ENCODE peak calls at places on chromosomes 3 and 15, in nine cellular contexts. P is pulmonary artery endothelial cell; C is CD4-positive, alpha-beta memory T cell; J is stimulated activated CD4-positive, alpha-beta T cell treated with anti-CD3 and anti-CD28 coated beads, TNF-alpha, amount 100 ng/mL, for 48 hours; V is natural killer cell; B is neuronal stem cell; M is small intestine; O is Panc1; N is substantia nigra. S is an unnamed sample.

GRCh38 chr3:20125289-20125688 is 60.7 kb downstream of the SGO1 start:
- DNase-seq in P (no peak), C (no peak), J (no peak), V (no peak), B (no peak), M (no peak), O (no peak), N (no peak), S (no peak)

GRCh38 chr3:24773798-24774197 is 279.1 kb upstream of the THRB start:
- DNase-seq in P (peak; percentile 13), C (no peak), J (no peak), V (no peak), B (peak; percentile 72), M (peak; percentile 40), O (peak; percentile 24), N (peak; percentile 44), S (peak; percentile 8)

GRCh38 chr3:128736598-128736997 is 10.6 kb downstream of the RAB7A start:
- DNase-seq in P (no peak), C (no peak), J (no peak), V (no peak), B (no peak), M (no peak), O (no peak), N (no peak), S (peak; percentile 54)

GRCh38 chr15:64050281-64051092 is 4.2 kb upstream of the DAPK2 start:
- DNase-seq in P (no peak), C (no peak), J (no peak), V (no peak), B (no peak), M (no peak), O (no peak), N (no peak), S (no peak)

GRCh38 chr3:72042397-72043211 is 257.7 kb upstream of the PROK2 start:
- DNase-seq in P (no peak), C (no peak), J (no peak), V (no peak), B (no peak), M (no peak), O (no peak), N (no peak), S (no peak)

GRCh38 chr3:172717493-172718088 is 6.7 kb upstream of the NCEH1 start:
- DNase-seq in P (no peak), C (peak; percentile 11), J (no peak), V (no peak), B (no peak), M (peak; percentile 32), O (no peak), N (no peak), S (no peak)

GRCh38 chr3:43733459-43734384 is 43.0 kb downstream of the ABHD5 start:
- DNase-seq in P (no peak), C (no peak), J (no peak), V (no peak), B (no peak), M (no peak), O (no peak), N (no peak), S (no peak)

GRCh38 chr3:123335007-123335670 is 113.8 kb downstream of the ADCY5 start:
- DNase-seq in P (no peak), C (no peak), J (no peak), V (no peak), B (no peak), M (no peak), O (no peak), N (no peak), S (no peak)

GRCh38 chr3:152399374-152399773 is 130.6 kb downstream of the MBNL1 start:
- DNase-seq in P (no peak), C (no peak), J (no peak), V (no peak), B (no peak), M (no peak), O (no peak), N (no peak), S (no peak)

GRCh38 chr15:48352474-48353072 is 21.3 kb downstream of the DUT start:
- DNase-seq in P (peak; percentile 45), C (peak; percentile 51), J (peak; percentile 23), V (no peak), B (peak; percentile 59), M (peak; percentile 76), O (peak; percentile 50), N (peak; percentile 9), S (peak; percentile 63)

GRCh38 chr3:45932112-45932511 is 11.2 kb upstream of the CXCR6 start:
- DNase-seq in P (no peak), C (no peak), J (no peak), V (no peak), B (no peak), M (no peak), O (no peak), N (no peak), S (no peak)

GRCh38 chr3:87580782-87581181 is 304.4 kb upstream of the POU1F1 start:
- DNase-seq in P (no peak), C (no peak), J (no peak), V (no peak), B (no peak), M (no peak), O (no peak), N (no peak), S (no peak)

GRCh38 chr15:60370105-60370803 is 27.5 kb downstream of the ANXA2 start:
- DNase-seq in P (peak; percentile 99), C (no peak), J (no peak), V (no peak), B (no peak), M (peak; percentile 66), O (no peak), N (no peak), S (peak; percentile 45)

GRCh38 chr3:197734667-197735318 is 1.9 kb downstream of the RUBCN start:
- DNase-seq in P (no peak), C (no peak), J (no peak), V (no peak), B (no peak), M (peak; percentile 7), O (no peak), N (no peak), S (no peak)

GRCh38 chr3:128266453-128266852 is 113.2 kb downstream of the EEFSEC start:
- DNase-seq in P (no peak), C (no peak), J (no peak), V (no peak), B (no peak), M (no peak), O (no peak), N (no peak), S (no peak)

S was measured in RWPE1.